ENCODE peak calls at places on chromosome 1, in nine cellular contexts. H, Z, T, S, C, G, I, J and L are unnamed samples.

GRCh38 chr1:27575861-27576331 is 28.0 kb downstream of the AHDC1 start:
- DNase-seq in I (peak), Z (no peak), S (peak), T (peak), G (no peak), C (peak), J (peak), H (no peak), L (no peak)

GRCh38 chr1:219415433-219415832 is 197.5 kb downstream of the ZC3H11B start:
- DNase-seq in C (no peak), Z (no peak), I (no peak), J (no peak), S (no peak), G (no peak), H (no peak), T (no peak), L (no peak)

GRCh38 chr1:109643385-109644230 is 12.3 kb upstream of the GSTM4 start:
- DNase-seq in Z (no peak), S (peak), G (no peak), J (peak), H (peak), T (peak), C (peak), I (peak), L (no peak)

GRCh38 chr1:167562697-167563096 is 9.1 kb upstream of the CREG1 start:
- DNase-seq in I (no peak), T (no peak), S (no peak), Z (no peak), G (no peak), H (peak), J (no peak), C (no peak), L (no peak)

GRCh38 chr1:228732426-228732825 is 2.9 kb upstream of the RHOU start:
- DNase-seq in G (no peak), S (no peak), H (no peak), Z (no peak), J (no peak), I (no peak), C (no peak), T (no peak), L (no peak)

GRCh38 chr1:87045757-87046422 is 131.5 kb downstream of the HS2ST1 start:
- DNase-seq in H (peak), Z (no peak), T (no peak), J (no peak), I (no peak), C (no peak), G (no peak), S (no peak), L (no peak)

GRCh38 chr1:218351617-218352438 is 6.7 kb downstream of the TGFB2 start:
- DNase-seq in T (no peak), G (no peak), H (peak), J (no peak), I (no peak), S (peak), C (no peak), Z (no peak), L (no peak)

GRCh38 chr1:3146458-3146857 is 77.5 kb downstream of the PRDM16 start:
- DNase-seq in J (no peak), H (no peak), T (no peak), I (no peak), G (no peak), S (no peak), C (no peak), Z (no peak), L (no peak)

GRCh38 chr1:150087415-150087814 is 19.8 kb downstream of the VPS45 start:
- DNase-seq in G (no peak), J (no peak), I (no peak), T (no peak), H (no peak), C (no peak), S (no peak), Z (no peak), L (no peak)

GRCh38 chr1:207017615-207018559 is 14.7 kb downstream of the C1orf116 start:
- DNase-seq in J (peak), T (peak), C (no peak), H (no peak), I (no peak), S (no peak), Z (no peak), G (no peak), L (no peak)

GRCh38 chr1:9909222-9910046 is 635 bp downstream of the CTNNBIP1 start:
- DNase-seq in Z (no peak), J (peak), H (no peak), S (peak), I (peak), C (peak), T (peak), G (no peak), L (no peak)

GRCh38 chr1:217087981-217088380 is 364.8 kb upstream of the ESRRG start:
- DNase-seq in T (no peak), G (no peak), Z (no peak), J (no peak), H (no peak), C (no peak), I (no peak), S (no peak), L (no peak)

GRCh38 chr1:24463756-24464377 is 38.8 kb upstream of the RCAN3 start:
- DNase-seq in G (no peak), S (no peak), C (no peak), Z (no peak), I (no peak), H (no peak), T (no peak), J (no peak), L (no peak)

GRCh38 chr1:15211424-15211823 is 35.6 kb upstream of the FHAD1 start:
- DNase-seq in G (no peak), C (no peak), J (no peak), S (no peak), Z (no peak), I (no peak), T (no peak), H (no peak), L (no peak)

GRCh38 chr1:214588963-214589597 is 13.9 kb upstream of the CENPF start:
- DNase-seq in I (no peak), S (no peak), J (no peak), T (no peak), G (no peak), C (no peak), H (peak), Z (no peak), L (no peak)

GRCh38 chr1:107750364-107750959 is 214.5 kb downstream of the VAV3 start:
- DNase-seq in S (peak), Z (peak), H (peak), J (peak), T (no peak), I (no peak), C (peak), G (peak), L (peak)

GRCh38 chr1:172431721-172432192 is 11.3 kb downstream of the C1orf105 start:
- DNase-seq in H (no peak), S (no peak), T (no peak), G (no peak), J (peak), Z (no peak), C (peak), I (no peak), L (no peak)

GRCh38 chr1:233326319-233326994 is 1.1 kb upstream of the MAP3K21 start:
- DNase-seq in G (no peak), J (no peak), I (peak), C (no peak), S (no peak), H (no peak), T (no peak), Z (no peak), L (no peak)

GRCh38 chr1:72285074-72285425 is 2.7 kb upstream of the NEGR1 start:
- DNase-seq in H (no peak), I (no peak), C (no peak), S (no peak), J (no peak), T (no peak), Z (no peak), G (no peak), L (no peak)

GRCh38 chr1:163107655-163108054 is 38.5 kb downstream of the RGS4 start:
- DNase-seq in Z (no peak), T (no peak), S (no peak), J (no peak), G (no peak), I (no peak), C (no peak), H (no peak), L (no peak)

GRCh38 chr1:167136191-167136614 is 42.3 kb downstream of the STYXL2 start:
- DNase-seq in Z (peak), I (no peak), T (no peak), J (peak), G (peak), H (peak), C (peak), S (no peak), L (no peak)

GRCh38 chr1:60162941-60163340 is 89.4 kb upstream of the C1orf87 start:
- DNase-seq in H (no peak), J (no peak), Z (no peak), T (no peak), S (no peak), I (no peak), G (no peak), C (no peak), L (no peak)

DNA sequence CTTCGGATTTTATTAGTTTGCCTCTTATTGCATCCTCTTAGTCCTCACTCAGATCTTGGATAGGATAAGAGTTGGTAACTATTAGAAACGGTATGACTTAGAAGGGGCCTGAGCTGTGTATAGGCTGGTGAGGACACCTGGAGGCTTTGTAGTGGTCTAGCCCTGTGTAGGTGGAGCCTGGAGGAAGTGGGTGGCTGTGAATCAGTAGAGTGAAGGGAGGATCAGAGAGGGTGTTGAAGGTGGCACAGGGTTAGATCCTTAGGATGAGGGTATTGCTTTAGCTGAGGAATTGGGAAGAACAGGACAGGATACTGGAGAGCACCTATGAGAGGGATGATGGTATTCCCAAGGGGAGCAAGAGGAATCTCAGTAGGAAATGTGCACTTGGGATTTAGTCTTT is 5.7 kb downstream of the VANGL1 start:
- DNase-seq in I (no peak), H (no peak), T (no peak), Z (no peak), C (no peak), S (no peak), G (no peak), J (no peak), L (no peak)
- TF ChIP-seq CTCF in I (no peak), H (no peak), T (no peak), Z (no peak), C (no peak), S (no peak), G (no peak), J (no peak), L (no peak)

GRCh38 chr1:209095627-209096595 is 487.6 kb upstream of the CAMK1G start:
- DNase-seq in J (no peak), G (peak), I (no peak), H (peak), S (no peak), T (no peak), C (no peak), Z (peak), L (no peak)

GRCh38 chr1:209094384-209094783 is 489.1 kb upstream of the CAMK1G start:
- DNase-seq in I (no peak), G (no peak), S (no peak), H (no peak), C (no peak), T (no peak), Z (no peak), J (no peak), L (no peak)
- TF ChIP-seq CTCF in I (no peak), G (no peak), S (no peak), H (no peak), C (no peak), T (no peak), Z (no peak), J (no peak), L (no peak)

GRCh38 chr1:61708953-61709907 is 15.7 kb downstream of the TM2D1 start:
- DNase-seq in S (no peak), Z (no peak), J (no peak), T (no peak), I (no peak), C (no peak), H (peak), G (no peak), L (no peak)

GRCh38 chr1:61709908-61710289 is 15.0 kb downstream of the TM2D1 start:
- DNase-seq in G (no peak), H (no peak), S (no peak), C (no peak), T (no peak), I (no peak), Z (no peak), J (no peak), L (no peak)

GRCh38 chr1:61711969-61712368 is 13.0 kb downstream of the TM2D1 start:
- DNase-seq in G (no peak), I (no peak), H (no peak), T (no peak), J (no peak), S (no peak), C (no peak), Z (no peak), L (no peak)
- TF ChIP-seq CTCF in G (no peak), I (no peak), H (no peak), T (no peak), J (no peak), S (no peak), C (no peak), Z (no peak), L (no peak)

DNA sequence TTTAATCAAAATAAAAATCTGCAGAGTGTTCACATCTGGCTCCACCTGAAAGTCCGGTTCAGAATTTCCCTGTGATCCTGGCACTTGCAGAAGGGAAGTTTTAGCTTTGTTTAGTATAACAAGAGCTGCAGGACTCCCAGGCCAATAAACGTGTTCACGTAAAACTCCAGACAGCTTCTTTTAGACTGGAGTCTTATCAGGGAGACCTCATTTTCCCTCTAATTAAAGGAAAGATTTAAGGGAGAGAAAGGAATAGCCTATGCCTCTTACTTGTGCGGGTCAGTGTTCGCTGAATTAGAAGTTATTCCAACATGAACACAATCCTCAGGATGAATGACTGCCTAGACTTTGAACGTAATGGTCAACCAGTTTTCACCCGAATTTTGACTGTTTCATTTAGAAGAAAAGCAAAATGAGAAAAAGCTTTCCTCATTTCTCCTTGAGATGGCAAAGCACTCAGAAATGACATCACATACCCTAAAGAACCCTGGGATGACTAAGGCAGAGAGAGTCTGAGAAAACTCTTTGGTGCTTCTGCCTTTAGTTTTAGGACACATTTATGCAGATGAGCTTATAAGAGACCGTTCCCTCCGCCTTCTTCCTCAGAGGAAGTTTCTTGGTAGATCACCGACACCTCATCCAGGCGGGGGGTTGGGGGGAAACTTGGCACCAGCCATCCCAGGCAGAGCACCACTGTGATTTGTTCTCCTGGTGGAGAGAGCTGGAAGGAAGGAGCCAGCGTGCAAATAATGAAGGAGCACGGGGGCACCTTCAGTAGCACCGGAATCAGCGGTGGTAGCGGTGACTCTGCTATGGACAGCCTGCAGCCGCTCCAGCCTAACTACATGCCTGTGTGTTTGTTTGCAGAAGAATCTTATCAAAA is 202.1 kb upstream of the SGIP1 start:
- DNase-seq in H (peak), J (peak), G (peak), C (peak), T (peak), I (peak), Z (peak), S (no peak), L (no peak)
- TF ChIP-seq CTCF in H (peak), J (no peak), G (peak), C (no peak), T (peak), I (no peak), Z (peak), S (no peak), L (no peak)

GRCh38 chr1:28914228-28915035 is at the start of gene EPB41:
- DNase-seq in Z (peak), H (peak), I (peak), S (peak), C (peak), J (peak), G (peak), T (peak), L (no peak)
- TF ChIP-seq CTCF in Z (no peak), H (no peak), I (no peak), S (no peak), C (no peak), J (no peak), G (no peak), T (no peak), L (no peak)

DNA sequence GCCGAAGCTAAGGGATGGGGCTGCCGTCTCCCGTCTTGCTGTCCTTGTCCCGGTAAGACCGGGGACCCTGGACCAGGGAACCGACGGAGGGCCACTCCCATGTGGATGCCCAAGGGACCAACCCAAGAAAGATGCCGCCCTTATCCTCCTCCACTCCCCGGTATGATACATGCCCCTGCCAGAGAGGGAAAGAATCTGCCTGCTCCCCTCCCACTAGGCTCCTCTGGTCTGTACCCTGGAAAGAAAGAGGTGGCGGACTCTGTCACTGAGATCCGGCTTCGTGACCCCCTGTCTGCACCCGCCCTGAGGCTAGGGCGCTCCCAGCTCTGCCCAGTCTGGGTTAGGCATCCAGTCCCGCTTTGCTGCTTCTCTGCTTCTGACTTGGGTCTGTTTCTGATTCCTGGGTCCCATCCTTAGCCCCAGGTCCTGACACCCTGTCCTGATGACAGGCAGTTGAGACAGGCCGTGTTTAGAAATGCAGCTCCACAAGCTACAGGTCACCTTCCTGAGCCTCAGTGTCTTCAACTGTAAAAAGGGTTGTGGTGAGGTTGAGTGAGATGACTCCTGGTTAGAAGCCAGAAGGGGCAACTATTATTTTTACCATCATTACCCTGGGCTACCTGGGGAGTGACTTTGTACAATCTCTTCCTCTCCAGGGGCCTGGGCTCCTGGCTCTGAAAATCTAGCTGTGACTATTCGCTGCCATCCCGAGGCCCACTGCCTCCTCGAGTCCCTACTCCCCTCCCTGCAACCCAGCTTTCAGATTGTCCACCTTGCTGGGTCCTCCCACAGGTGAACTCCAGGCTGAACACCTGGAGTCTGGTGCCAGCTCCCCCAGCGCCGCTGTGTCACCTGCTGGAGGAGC is 3.7 kb downstream of the MATN1 start:
- DNase-seq in Z (peak), J (no peak), H (peak), S (no peak), G (no peak), C (no peak), I (peak), T (no peak), L (peak)
- TF ChIP-seq CTCF in Z (no peak), J (no peak), H (no peak), S (no peak), G (no peak), C (no peak), I (no peak), T (no peak), L (peak)

GRCh38 chr1:183847646-183848045 is 42.7 kb downstream of the RGL1 start:
- DNase-seq in Z (no peak), S (no peak), C (no peak), I (no peak), T (no peak), J (no peak), H (no peak), G (no peak), L (no peak)
- TF ChIP-seq CTCF in Z (no peak), S (no peak), C (no peak), I (no peak), T (no peak), J (no peak), H (no peak), G (no peak), L (no peak)